ENCODE peak calls at places on chromosomes 11 and 22, in four cellular contexts. T is neuronal stem cell, E is PC-9, Q is OCI-LY7. L is an unnamed sample.

GRCh38 chr22:38120359-38121110 is 10.1 kb upstream of the BAIAP2L2 start:
- DNase-seq in T (no peak), E (no peak), Q (no peak), L (no peak)

GRCh38 chr11:76620471-76620870 is 50.1 kb downstream of the LRRC32 start:
- DNase-seq in T (no peak), E (no peak), Q (no peak), L (no peak)

GRCh38 chr11:128924109-128924508 is 18.6 kb downstream of the TP53AIP1 start:
- DNase-seq in T (no peak), E (no peak), Q (no peak), L (no peak)

GRCh38 chr11:128904872-128905344 is 13.8 kb downstream of the KCNJ5 start:
- DNase-seq in T (no peak), E (peak; percentile 39), Q (no peak), L (peak; percentile 63)

GRCh38 chr22:42962295-42963230 is 52.4 kb downstream of the PACSIN2 start:
- DNase-seq in T (no peak), E (peak; percentile 89), Q (no peak), L (no peak)

GRCh38 chr11:70732493-70733206 is 334.3 kb downstream of the CTTN start:
- DNase-seq in T (no peak), E (no peak), Q (no peak), L (no peak)

GRCh38 chr22:23533771-23534191 is 46.3 kb downstream of the IGLL1 start:
- DNase-seq in T (no peak), E (no peak), Q (no peak), L (no peak)

GRCh38 chr11:93054279-93054678 is 84.8 kb downstream of the MTNR1B start:
- DNase-seq in T (no peak), E (no peak), Q (no peak), L (no peak)

GRCh38 chr11:30741039-30741550 is 154.9 kb upstream of the MPPED2 start:
- DNase-seq in T (no peak), E (no peak), Q (no peak), L (no peak)

GRCh38 chr11:12131943-12132789 is 21.8 kb downstream of the MICAL2 start:
- DNase-seq in T (no peak), E (peak; percentile 26), Q (no peak), L (no peak)

GRCh38 chr11:131186629-131187075 is 183.8 kb upstream of the NTM start:
- DNase-seq in T (no peak), E (no peak), Q (no peak), L (peak; percentile 52)

GRCh38 chr11:111707039-111707690 is 59.0 kb downstream of the PPP2R1B start:
- DNase-seq in T (no peak), E (no peak), Q (no peak), L (no peak)

GRCh38 chr11:113638378-113638777 is 67.7 kb downstream of the TMPRSS5 start:
- DNase-seq in T (no peak), E (no peak), Q (no peak), L (no peak)

GRCh38 chr11:78961186-78961782 is 386.6 kb upstream of the NARS2 start:
- DNase-seq in T (peak; percentile 27), E (no peak), Q (no peak), L (peak; percentile 68)

GRCh38 chr11:9613830-9614762 is 40.6 kb downstream of the WEE1 start:
- DNase-seq in T (peak; percentile 73), E (peak; percentile 92), Q (peak; percentile 96), L (peak; percentile 89)
- H3K27ac ChIP-seq in T (peak overlapping the region; percentile 67), E (peak overlapping the region; percentile 96), Q (peak overlapping the region; percentile 99), L (no peak overlapping the region)

DNA sequence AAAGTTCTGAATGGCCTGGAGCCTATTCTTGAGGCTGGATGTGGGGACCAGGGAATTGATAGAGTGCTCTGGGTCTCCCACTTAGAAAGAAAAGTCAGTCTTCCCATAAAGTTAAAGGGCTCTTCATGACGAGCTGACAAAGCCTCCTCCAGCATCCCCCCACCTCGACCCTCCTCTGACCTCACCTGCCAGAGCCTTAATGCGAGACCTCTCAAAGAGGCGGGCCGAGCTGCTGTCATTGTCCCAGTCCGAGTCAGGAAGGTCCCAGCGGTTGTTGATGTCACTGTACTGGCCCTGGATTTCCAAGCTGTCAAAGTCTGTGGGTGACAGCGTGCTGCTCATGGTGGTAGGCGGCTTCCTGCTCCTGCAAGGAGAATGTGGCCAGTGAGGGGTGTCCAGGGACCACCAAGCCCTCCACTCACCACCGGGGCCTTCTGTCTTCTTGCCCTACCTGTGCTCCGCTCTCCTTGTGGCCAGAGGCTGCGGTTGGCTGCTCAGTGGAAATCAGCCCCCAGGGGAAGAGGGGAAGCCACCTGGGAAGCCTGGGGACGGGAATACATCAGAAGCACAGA is 8.0 kb downstream of the SPTBN2 start:
- DNase-seq in T (no peak), E (no peak), Q (no peak), L (no peak)
- H3K4me1 ChIP-seq in T (peaks cover 9% of the 10 kb centered on the region), E (peaks cover 61% of the 10 kb centered on the region), Q (peaks cover 6% of the 10 kb centered on the region), L (peaks cover 33% of the 10 kb centered on the region)

DNA sequence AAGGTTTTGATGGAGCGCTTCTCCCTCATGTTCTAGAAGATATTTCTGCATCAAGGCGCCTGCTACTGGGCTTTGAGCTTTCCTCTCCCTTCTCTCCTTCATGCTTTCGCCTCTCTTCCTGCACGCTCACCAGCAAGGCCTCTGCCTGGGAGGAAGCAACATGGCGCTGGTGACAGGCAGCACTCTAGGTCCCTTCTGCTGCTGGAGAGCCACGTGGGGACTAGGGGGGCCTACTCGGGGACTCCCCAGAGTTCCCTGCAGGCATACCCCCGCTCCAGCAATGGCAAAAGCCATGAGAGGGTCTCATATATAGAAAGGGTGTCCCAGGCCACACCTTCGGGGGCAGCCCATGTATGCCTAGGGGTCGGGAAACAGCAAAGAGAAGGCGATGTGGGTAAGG is 49.7 kb downstream of the GRIK4 start:
- DNase-seq in T (no peak), E (no peak), Q (no peak), L (no peak)
- H2AFZ ChIP-seq in T (no peak overlapping the region), E (no peak overlapping the region), Q (no peak overlapping the region), L (no peak overlapping the region)

DNA sequence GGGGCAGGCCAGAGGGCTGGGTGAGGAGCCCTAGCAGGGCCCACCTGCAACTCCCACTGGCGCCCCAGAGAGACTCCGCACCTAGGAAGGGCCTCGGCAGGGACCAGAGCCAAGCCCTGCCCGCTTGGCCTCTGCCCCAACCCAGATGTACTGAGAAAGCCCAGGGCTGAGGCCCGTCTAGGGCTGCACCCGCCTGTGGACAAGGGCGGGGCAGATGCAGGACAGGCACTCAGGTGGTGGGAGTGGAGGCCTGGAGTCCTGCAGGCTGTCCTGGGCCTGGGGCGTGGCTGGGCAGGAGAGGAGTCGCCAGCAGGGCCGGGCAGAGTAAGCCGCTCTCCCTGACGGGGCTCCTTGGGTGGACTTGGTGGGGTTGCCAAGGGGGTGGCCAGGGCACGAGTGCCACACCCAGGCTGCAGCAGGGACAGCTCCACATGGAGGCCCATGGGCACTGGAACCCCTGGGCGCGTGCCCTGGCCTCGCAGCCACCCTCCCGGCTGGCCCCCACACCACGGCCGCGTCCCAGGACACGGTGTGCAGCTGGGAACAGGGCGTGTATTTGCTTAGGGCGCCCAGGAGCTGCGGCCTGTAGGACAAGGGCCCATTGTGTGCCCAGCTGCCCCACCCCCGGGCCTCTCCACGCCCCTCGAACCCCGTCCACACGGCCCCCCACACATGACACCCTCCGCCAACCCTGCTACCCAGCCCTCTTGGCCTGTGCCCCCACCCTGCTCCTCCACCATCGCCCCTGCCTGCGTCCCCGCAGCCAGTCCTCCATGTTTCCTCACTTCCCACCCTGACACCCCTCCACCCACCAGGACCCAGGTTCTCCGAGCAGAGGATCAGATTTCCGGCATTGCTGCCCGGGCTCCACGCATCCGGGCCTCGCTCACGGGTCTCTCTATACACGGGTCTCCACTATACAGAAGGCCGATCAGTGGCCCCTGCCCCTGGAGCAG is 11.3 kb upstream of the PIM3 start:
- DNase-seq in T (no peak), E (peak; percentile 96), Q (no peak), L (no peak)
- H3K27ac ChIP-seq in T (no peak overlapping the region), E (no peak overlapping the region), Q (no peak overlapping the region), L (no peak overlapping the region)

GRCh38 chr11:2892215-2893020 is 6.8 kb upstream of the CDKN1C start:
- DNase-seq in T (peak; percentile 73), E (peak; percentile 57), Q (peak; percentile 71), L (peak; percentile 84)
- H3K4me1 ChIP-seq in T (peaks cover 15% of the 10 kb centered on the region), E (peaks cover 8% of the 10 kb centered on the region), Q (peaks cover 22% of the 10 kb centered on the region), L (peaks cover 14% of the 10 kb centered on the region)

DNA sequence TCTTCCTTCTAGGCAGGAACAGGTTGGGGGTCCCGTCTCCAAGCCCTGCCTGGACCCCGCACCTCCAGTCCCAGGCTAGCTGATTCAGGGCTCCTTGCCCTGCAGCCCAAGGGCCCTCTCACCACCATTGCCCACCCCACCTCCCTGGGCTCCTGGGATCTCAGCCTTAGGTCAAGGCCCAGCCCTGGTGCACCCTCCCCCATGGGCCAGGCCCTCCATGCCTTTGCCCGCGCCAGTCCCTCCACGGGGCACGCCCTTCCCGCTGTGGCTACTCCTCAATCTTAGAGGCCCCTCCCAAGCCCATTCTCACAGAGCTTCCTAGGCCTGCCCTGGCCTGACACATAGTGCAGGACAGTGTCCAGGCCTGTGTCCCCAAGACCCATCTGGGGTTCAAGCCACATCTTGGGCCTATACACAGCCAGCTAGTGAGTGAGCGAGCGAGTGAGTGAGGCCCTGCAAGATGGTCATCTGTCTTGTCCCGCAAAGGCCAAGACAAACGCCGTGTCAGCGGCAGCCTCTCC is 6.9 kb downstream of the GP1BB start:
- DNase-seq in T (no peak), E (no peak), Q (no peak), L (no peak)
- H2AFZ ChIP-seq in T (peak overlapping the region; percentile 87), E (no peak overlapping the region), Q (peak overlapping the region; percentile 70), L (no peak overlapping the region)

DNA sequence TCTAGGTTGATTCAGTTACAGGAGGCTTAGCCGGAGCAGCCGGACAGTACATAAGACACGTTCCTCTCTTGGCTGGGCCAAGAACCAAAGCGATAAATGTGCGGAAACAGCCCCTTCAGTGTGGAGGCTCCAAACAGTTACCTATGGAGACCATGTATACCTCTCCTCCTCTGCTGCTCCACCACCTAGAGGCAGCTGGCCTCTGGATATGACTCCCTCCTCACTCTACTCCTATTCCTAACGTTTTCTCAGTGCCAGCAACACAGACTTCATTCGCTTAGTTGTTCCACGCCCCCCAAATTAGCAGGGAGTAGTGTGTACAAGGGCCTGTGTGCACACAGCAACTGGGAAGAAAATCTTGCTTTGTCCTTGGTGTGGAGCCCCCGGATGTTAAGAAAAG is 362.2 kb upstream of the KIRREL3 start:
- DNase-seq in T (no peak), E (no peak), Q (no peak), L (no peak)
- H3K27ac ChIP-seq in T (no peak overlapping the region), E (no peak overlapping the region), Q (no peak overlapping the region), L (no peak overlapping the region)

L was measured in neural progenitor cell.